ENCODE peak calls at places on chromosome 2, in four cellular contexts. D, I, F and Y are unnamed samples. For H3K36me3 and H3K4me1, the result is how much of the 10 kb centered on the place peaks cover.

GRCh38 chr2:188042412-188042811 is 249.3 kb upstream of the GULP1 start:
- DNase-seq in D (no peak), I (peak), F (no peak), Y (no peak)

GRCh38 chr2:152718909-152719645 is 657 bp downstream of the ARL6IP6 start:
- DNase-seq in D (no peak), I (no peak), F (peak), Y (peak)

GRCh38 chr2:234528410-234529150 is 31.7 kb upstream of the ARL4C start:
- DNase-seq in D (no peak), I (no peak), F (no peak), Y (no peak)

GRCh38 chr2:15811367-15811766 is 129.0 kb upstream of the MYCN start:
- DNase-seq in D (no peak), I (no peak), F (no peak), Y (no peak)

GRCh38 chr2:96876036-96876810 is 6.3 kb upstream of the SEMA4C start:
- DNase-seq in D (no peak), I (peak), F (no peak), Y (no peak)

GRCh38 chr2:72932805-72933204 is 15.5 kb downstream of the EMX1 start:
- DNase-seq in D (no peak), I (no peak), F (no peak), Y (no peak)

GRCh38 chr2:73233154-73233931 is at the start of gene PRADC1:
- DNase-seq in D (peak), I (peak), F (peak), Y (peak)

GRCh38 chr2:215145611-215146010 is 7.2 kb upstream of the ABCA12 start:
- DNase-seq in D (no peak), I (no peak), F (no peak), Y (no peak)

GRCh38 chr2:201909961-201910361 is 103.6 kb downstream of the CDK15 start:
- DNase-seq in D (no peak), I (peak), F (peak), Y (no peak)

GRCh38 chr2:88737385-88737784 is 45.9 kb downstream of the RPIA start:
- DNase-seq in D (no peak), I (peak), F (no peak), Y (no peak)

GRCh38 chr2:72010647-72011355 is 136.9 kb downstream of the CYP26B1 start:
- DNase-seq in D (no peak), I (no peak), F (no peak), Y (no peak)

GRCh38 chr2:53960476-53960875 is 10.3 kb downstream of the PSME4 start:
- DNase-seq in D (no peak), I (no peak), F (no peak), Y (no peak)

GRCh38 chr2:188403676-188404075 is 112.0 kb downstream of the GULP1 start:
- DNase-seq in D (no peak), I (peak), F (no peak), Y (no peak)

GRCh38 chr2:16060125-16060935 is 120.0 kb downstream of the MYCN start:
- DNase-seq in D (no peak), I (no peak), F (no peak), Y (peak)

GRCh38 chr2:152497481-152498052 is 162.6 kb downstream of the FMNL2 start:
- DNase-seq in D (no peak), I (peak), F (no peak), Y (peak)

GRCh38 chr2:16404551-16405300 is 260.9 kb downstream of the CYRIA start:
- DNase-seq in D (no peak), I (no peak), F (no peak), Y (peak)

GRCh38 chr2:114022360-114023085 is 132.6 kb downstream of the ACTR3 start:
- DNase-seq in D (no peak), I (peak), F (no peak), Y (no peak)

GRCh38 chr2:208406474-208407451 is at the start of gene PTH2R:
- DNase-seq in D (no peak), I (no peak), F (no peak), Y (peak)

GRCh38 chr2:172762554-172762953 is 26.9 kb downstream of the RAPGEF4 start:
- DNase-seq in D (no peak), I (no peak), F (no peak), Y (no peak)

GRCh38 chr2:74893332-74893731 is 59.4 kb downstream of the HK2 start:
- DNase-seq in D (no peak), I (peak), F (no peak), Y (no peak)

GRCh38 chr2:238916176-238916874 is 68.4 kb downstream of the TWIST2 start:
- DNase-seq in D (no peak), I (no peak), F (no peak), Y (no peak)

GRCh38 chr2:34105015-34105767 is 506.1 kb upstream of the FAM98A start:
- DNase-seq in D (no peak), I (peak), F (no peak), Y (no peak)

GRCh38 chr2:67727623-67728022 is 330.5 kb downstream of the ETAA1 start:
- DNase-seq in D (no peak), I (no peak), F (no peak), Y (no peak)

GRCh38 chr2:240238201-240238600 is 97.7 kb upstream of the OTOS start:
- DNase-seq in D (no peak), I (peak), F (no peak), Y (no peak)

GRCh38 chr2:98463988-98464771 is 19.5 kb downstream of the INPP4A start:
- DNase-seq in D (no peak), I (no peak), F (peak), Y (no peak)

GRCh38 chr2:96091711-96092579 is 24.4 kb downstream of the ADRA2B start:
- DNase-seq in D (no peak), I (no peak), F (peak), Y (peak)

GRCh38 chr2:58227171-58227917 is 13.8 kb downstream of the FANCL start:
- DNase-seq in D (no peak), I (no peak), F (no peak), Y (no peak)

GRCh38 chr2:190023860-190024259 is 38.7 kb downstream of the MSTN start:
- DNase-seq in D (no peak), I (peak), F (no peak), Y (peak)

GRCh38 chr2:3476386-3477033 is 42.8 kb downstream of the ADI1 start:
- DNase-seq in D (no peak), I (peak), F (no peak), Y (no peak)

GRCh38 chr2:210225461-210225798 is 183 bp upstream of the ACADL start:
- DNase-seq in D (no peak), I (no peak), F (no peak), Y (no peak)
- H3K4me3 ChIP-seq in D (peak), I (peak), F (peak), Y (peak)

DNA sequence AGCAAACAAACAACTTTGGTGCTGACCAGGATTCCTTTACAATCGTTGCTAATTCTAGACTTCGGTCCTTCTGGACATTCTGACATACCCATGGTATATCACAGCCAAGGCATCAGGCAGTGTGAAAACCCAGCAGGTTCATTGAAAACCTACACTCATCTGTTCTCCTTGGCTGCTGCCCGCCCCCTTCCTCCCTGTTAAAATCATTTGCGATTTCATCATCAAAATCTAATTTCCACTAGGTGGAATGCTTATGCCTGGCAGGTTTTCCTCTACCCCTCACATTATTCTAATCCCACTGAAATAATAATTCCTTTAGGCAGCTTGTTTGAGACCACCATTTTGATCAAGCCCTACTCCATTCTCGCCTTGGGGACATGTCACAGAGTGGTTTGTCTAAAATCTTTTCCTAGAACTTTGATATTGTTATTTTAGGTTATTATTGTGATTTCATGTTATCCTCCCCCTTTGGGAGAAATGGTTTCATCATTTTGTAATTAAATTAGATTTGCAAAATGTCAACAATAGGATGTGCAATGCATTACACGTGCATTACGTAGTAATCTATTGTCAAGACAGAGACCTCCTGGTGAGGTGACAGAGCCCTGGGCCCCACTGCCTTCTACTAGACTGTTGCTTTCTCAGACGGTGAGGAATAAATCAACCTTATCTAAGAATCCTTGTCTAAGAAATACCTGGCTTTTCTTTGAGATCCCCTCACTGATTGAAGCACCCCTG is 31.0 kb upstream of the ASPRV1 start:
- DNase-seq in D (no peak), I (no peak), F (no peak), Y (no peak)
- H3K36me3 ChIP-seq in D (under half), I (under half), F (under half), Y (under half)

DNA sequence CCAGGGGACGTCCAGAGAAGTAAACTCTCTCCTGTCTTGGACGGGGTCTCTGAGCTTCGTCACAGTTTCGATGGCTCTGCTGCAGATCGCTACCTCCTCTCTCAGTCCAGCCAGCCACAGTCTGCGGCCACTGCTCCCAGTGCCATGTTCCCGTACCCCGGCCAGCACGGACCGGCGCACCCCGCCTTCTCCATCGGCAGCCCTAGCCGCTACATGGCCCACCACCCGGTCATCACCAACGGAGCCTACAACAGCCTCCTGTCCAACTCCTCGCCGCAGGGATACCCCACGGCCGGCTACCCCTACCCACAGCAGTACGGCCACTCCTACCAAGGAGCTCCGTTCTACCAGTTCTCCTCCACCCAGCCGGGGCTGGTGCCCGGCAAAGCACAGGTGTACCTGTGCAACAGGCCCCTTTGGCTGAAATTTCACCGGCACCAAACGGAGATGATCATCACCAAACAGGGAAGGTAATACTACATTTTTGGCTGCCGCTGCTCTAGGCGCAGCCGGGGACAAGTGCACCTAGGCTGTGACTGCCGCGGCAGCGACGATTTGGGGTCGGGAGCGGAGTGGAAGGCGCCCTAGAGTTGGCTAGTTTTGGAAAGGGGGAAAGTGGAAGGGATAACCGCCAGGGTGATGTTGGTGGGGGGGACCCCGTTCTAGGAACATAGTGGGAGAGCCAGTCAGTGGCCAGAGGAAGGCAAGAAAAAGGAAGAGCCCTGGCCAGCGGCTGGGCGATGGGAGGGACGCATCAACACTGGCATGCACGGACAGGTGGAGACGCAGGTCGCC is 733 bp downstream of the TBR1 start:
- DNase-seq in D (no peak), I (no peak), F (no peak), Y (no peak)
- H3K4me1 ChIP-seq in D (half or more), I (under half), F (under half), Y (under half)

GRCh38 chr2:197296861-197297260 is 13.7 kb downstream of the ANKRD44 start:
- DNase-seq in D (no peak), I (no peak), F (no peak), Y (no peak)

GRCh38 chr2:197300139-197300538 is 10.4 kb downstream of the ANKRD44 start:
- DNase-seq in D (no peak), I (no peak), F (no peak), Y (no peak)

GRCh38 chr2:197298609-197299008 is 12.0 kb downstream of the ANKRD44 start:
- DNase-seq in D (no peak), I (no peak), F (no peak), Y (no peak)

GRCh38 chr2:197297262-197297661 is 13.3 kb downstream of the ANKRD44 start:
- DNase-seq in D (no peak), I (no peak), F (no peak), Y (no peak)

DNA sequence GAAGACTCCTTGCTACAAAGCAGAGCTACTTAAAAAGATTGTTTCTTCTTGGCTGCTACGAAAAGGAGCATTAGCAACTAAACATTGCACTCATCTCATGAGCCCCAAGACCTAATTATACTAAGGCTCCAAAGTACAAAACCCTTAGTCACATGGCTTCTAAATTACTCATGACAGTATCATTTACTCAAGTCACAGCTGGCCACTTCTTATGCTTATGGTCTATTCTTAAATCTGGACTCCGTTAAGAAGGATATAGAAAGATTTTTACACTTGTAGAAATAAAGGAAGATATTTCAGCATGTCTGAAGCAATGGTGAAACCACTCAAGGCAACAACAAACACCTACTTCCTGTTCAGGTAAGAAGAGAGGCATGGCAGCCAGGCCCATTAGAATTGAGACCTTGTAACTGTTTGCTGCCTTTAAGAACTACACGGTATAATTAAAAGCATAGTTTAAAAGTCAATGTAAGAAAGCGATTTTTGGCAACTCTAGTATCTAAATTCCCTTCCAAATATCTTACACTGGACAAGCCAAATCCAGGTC is 12.7 kb downstream of the ANKRD44 start:
- DNase-seq in D (no peak), I (no peak), F (no peak), Y (no peak)
- H3K4me3 ChIP-seq in D (no peak), I (no peak), F (no peak), Y (no peak)

GRCh38 chr2:223884399-223884798 is 47.0 kb upstream of the AP1S3 start:
- DNase-seq in D (no peak), I (peak), F (no peak), Y (no peak)
- H3K36me3 ChIP-seq in D (under half), I (under half), F (under half), Y (under half)

GRCh38 chr2:128442053-128442751 is 123.5 kb upstream of the HS6ST1 start:
- DNase-seq in D (no peak), I (peak), F (peak), Y (no peak)

GRCh38 chr2:128442891-128443302 is 124.2 kb upstream of the HS6ST1 start:
- DNase-seq in D (no peak), I (no peak), F (no peak), Y (no peak)

GRCh38 chr2:128444816-128445532 is 126.3 kb upstream of the HS6ST1 start:
- DNase-seq in D (no peak), I (peak), F (no peak), Y (no peak)

GRCh38 chr2:128445533-128445900 is 126.8 kb upstream of the HS6ST1 start:
- DNase-seq in D (no peak), I (no peak), F (no peak), Y (no peak)

GRCh38 chr2:128444044-128444771 is 125.5 kb upstream of the HS6ST1 start:
- DNase-seq in D (no peak), I (no peak), F (no peak), Y (no peak)
- H3K4me1 ChIP-seq in D (under half), I (under half), F (under half), Y (under half)

GRCh38 chr2:157173740-157174184 is 83.7 kb upstream of the GALNT5 start:
- DNase-seq in D (no peak), I (peak), F (no peak), Y (no peak)

GRCh38 chr2:157170299-157170698 is 87.2 kb upstream of the GALNT5 start:
- DNase-seq in D (no peak), I (peak), F (no peak), Y (no peak)

GRCh38 chr2:157174321-157174720 is 83.2 kb upstream of the GALNT5 start:
- DNase-seq in D (no peak), I (peak), F (no peak), Y (no peak)

GRCh38 chr2:157172239-157172638 is 85.3 kb upstream of the GALNT5 start:
- DNase-seq in D (no peak), I (peak), F (no peak), Y (no peak)

DNA sequence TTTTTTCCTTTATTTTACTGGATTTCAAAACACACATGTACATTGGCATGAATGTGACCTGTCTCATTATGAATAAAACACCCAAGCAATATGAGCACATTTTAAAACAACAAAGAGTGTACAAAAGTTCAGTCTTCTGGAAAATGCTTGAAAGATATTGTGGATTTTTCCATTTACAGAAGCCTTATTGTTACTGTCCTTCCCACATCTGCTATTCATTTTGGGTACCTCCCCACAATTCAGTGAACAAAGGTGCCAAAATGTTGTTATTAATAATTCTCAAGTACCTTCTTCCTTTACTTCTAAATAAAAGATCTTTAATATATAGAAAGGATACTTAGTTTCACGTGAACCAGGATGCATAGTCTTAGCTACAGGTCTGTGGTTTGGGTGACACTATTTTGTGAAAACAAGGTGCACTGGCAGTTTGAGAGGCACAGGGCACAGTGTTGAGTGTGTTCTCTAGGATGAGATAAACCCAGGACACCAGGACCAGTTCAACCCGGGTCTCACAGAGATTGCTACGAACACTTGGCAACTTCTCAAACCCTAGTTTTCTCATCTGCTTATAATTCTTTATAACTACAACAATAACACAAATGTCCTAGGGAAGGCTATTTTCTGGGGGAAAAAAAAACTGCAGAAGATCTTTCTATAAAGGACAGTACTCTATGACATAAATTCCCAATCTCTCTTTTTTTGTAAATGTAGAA is 84.5 kb upstream of the GALNT5 start:
- DNase-seq in D (no peak), I (peak), F (no peak), Y (no peak)
- H3K4me3 ChIP-seq in D (no peak), I (no peak), F (no peak), Y (no peak)